ENCODE peak calls at places on chromosome 10, in nine cellular contexts. One of them, this sample, is unnamed.

GRCh38 chr10:110137142-110137545 is 70.3 kb upstream of the MXI1 start:
- DNase-seq in DND-41: no peak
- DNase-seq in cardiac fibroblast: peak; percentile 89
- DNase-seq in fibroblast of the conjunctiva: peak; percentile 72
- DNase-seq in activated T-cell treated with anti-CD3 and anti-CD28 coated beads for 1 hour: no peak
- DNase-seq in activated naive CD4-positive, alpha-beta T cell treated with Interleukin-2 at 50 U/mL for 16 hours: no peak
- DNase-seq in endothelial cell of umbilical vein: peak; percentile 74
- DNase-seq in Jurkat, Clone E6-1: peak; percentile 67
- DNase-seq in H54: peak; percentile 24
- DNase-seq in this sample: peak; percentile 82

GRCh38 chr10:54837479-54837878 is 36.4 kb upstream of the PCDH15 start:
- DNase-seq in activated naive CD4-positive, alpha-beta T cell treated with Interleukin-2 at 50 U/mL for 16 hours: no peak
- DNase-seq in Jurkat, Clone E6-1: no peak
- DNase-seq in DND-41: no peak
- DNase-seq in activated T-cell treated with anti-CD3 and anti-CD28 coated beads for 1 hour: no peak
- DNase-seq in endothelial cell of umbilical vein: no peak
- DNase-seq in fibroblast of the conjunctiva: no peak
- DNase-seq in cardiac fibroblast: no peak
- DNase-seq in H54: no peak
- DNase-seq in this sample: no peak

GRCh38 chr10:26574783-26575182 is 122.7 kb upstream of the PDSS1 start:
- DNase-seq in DND-41: no peak
- DNase-seq in activated T-cell treated with anti-CD3 and anti-CD28 coated beads for 1 hour: no peak
- DNase-seq in cardiac fibroblast: no peak
- DNase-seq in endothelial cell of umbilical vein: no peak
- DNase-seq in H54: no peak
- DNase-seq in activated naive CD4-positive, alpha-beta T cell treated with Interleukin-2 at 50 U/mL for 16 hours: no peak
- DNase-seq in Jurkat, Clone E6-1: no peak
- DNase-seq in fibroblast of the conjunctiva: no peak
- DNase-seq in this sample: no peak

GRCh38 chr10:28668363-28669226 is 8.7 kb upstream of the BAMBI start:
- DNase-seq in H54: no peak
- DNase-seq in DND-41: no peak
- DNase-seq in activated naive CD4-positive, alpha-beta T cell treated with Interleukin-2 at 50 U/mL for 16 hours: peak; percentile 54
- DNase-seq in endothelial cell of umbilical vein: peak; percentile 20
- DNase-seq in fibroblast of the conjunctiva: no peak
- DNase-seq in Jurkat, Clone E6-1: no peak
- DNase-seq in activated T-cell treated with anti-CD3 and anti-CD28 coated beads for 1 hour: peak; percentile 9
- DNase-seq in cardiac fibroblast: peak; percentile 32
- DNase-seq in this sample: no peak

GRCh38 chr10:83542774-83543291 is 596.5 kb upstream of the GHITM start:
- DNase-seq in cardiac fibroblast: peak; percentile 31
- DNase-seq in activated T-cell treated with anti-CD3 and anti-CD28 coated beads for 1 hour: no peak
- DNase-seq in H54: no peak
- DNase-seq in activated naive CD4-positive, alpha-beta T cell treated with Interleukin-2 at 50 U/mL for 16 hours: no peak
- DNase-seq in Jurkat, Clone E6-1: no peak
- DNase-seq in endothelial cell of umbilical vein: no peak
- DNase-seq in fibroblast of the conjunctiva: no peak
- DNase-seq in DND-41: no peak
- DNase-seq in this sample: peak; percentile 26

GRCh38 chr10:23035569-23035968 is 59.8 kb upstream of the MSRB2 start:
- DNase-seq in fibroblast of the conjunctiva: no peak
- DNase-seq in endothelial cell of umbilical vein: no peak
- DNase-seq in Jurkat, Clone E6-1: no peak
- DNase-seq in activated naive CD4-positive, alpha-beta T cell treated with Interleukin-2 at 50 U/mL for 16 hours: no peak
- DNase-seq in cardiac fibroblast: peak; percentile 13
- DNase-seq in activated T-cell treated with anti-CD3 and anti-CD28 coated beads for 1 hour: no peak
- DNase-seq in DND-41: no peak
- DNase-seq in H54: no peak
- DNase-seq in this sample: no peak

GRCh38 chr10:50506861-50507573 is 116.7 kb downstream of the SGMS1 start:
- DNase-seq in endothelial cell of umbilical vein: no peak
- DNase-seq in Jurkat, Clone E6-1: no peak
- DNase-seq in cardiac fibroblast: no peak
- DNase-seq in fibroblast of the conjunctiva: no peak
- DNase-seq in DND-41: no peak
- DNase-seq in H54: no peak
- DNase-seq in activated naive CD4-positive, alpha-beta T cell treated with Interleukin-2 at 50 U/mL for 16 hours: no peak
- DNase-seq in activated T-cell treated with anti-CD3 and anti-CD28 coated beads for 1 hour: no peak
- DNase-seq in this sample: no peak

GRCh38 chr10:51588984-51589383 is 110.4 kb downstream of the CSTF2T start:
- DNase-seq in Jurkat, Clone E6-1: no peak
- DNase-seq in activated naive CD4-positive, alpha-beta T cell treated with Interleukin-2 at 50 U/mL for 16 hours: no peak
- DNase-seq in DND-41: no peak
- DNase-seq in endothelial cell of umbilical vein: no peak
- DNase-seq in activated T-cell treated with anti-CD3 and anti-CD28 coated beads for 1 hour: no peak
- DNase-seq in cardiac fibroblast: no peak
- DNase-seq in fibroblast of the conjunctiva: no peak
- DNase-seq in H54: no peak
- DNase-seq in this sample: no peak

GRCh38 chr10:49107111-49107889 is 8.0 kb downstream of the VSTM4 start:
- DNase-seq in DND-41: no peak
- DNase-seq in Jurkat, Clone E6-1: no peak
- DNase-seq in activated naive CD4-positive, alpha-beta T cell treated with Interleukin-2 at 50 U/mL for 16 hours: no peak
- DNase-seq in endothelial cell of umbilical vein: no peak
- DNase-seq in fibroblast of the conjunctiva: no peak
- DNase-seq in H54: no peak
- DNase-seq in activated T-cell treated with anti-CD3 and anti-CD28 coated beads for 1 hour: no peak
- DNase-seq in cardiac fibroblast: no peak
- DNase-seq in this sample: no peak

GRCh38 chr10:4947635-4948596 is 15.3 kb upstream of the AKR1C1 start:
- DNase-seq in H54: peak; percentile 24
- DNase-seq in activated T-cell treated with anti-CD3 and anti-CD28 coated beads for 1 hour: no peak
- DNase-seq in activated naive CD4-positive, alpha-beta T cell treated with Interleukin-2 at 50 U/mL for 16 hours: no peak
- DNase-seq in fibroblast of the conjunctiva: peak; percentile 94
- DNase-seq in endothelial cell of umbilical vein: peak; percentile 45
- DNase-seq in Jurkat, Clone E6-1: no peak
- DNase-seq in cardiac fibroblast: peak; percentile 99
- DNase-seq in DND-41: no peak
- DNase-seq in this sample: peak; percentile 94

GRCh38 chr10:69974551-69975155 is 78.0 kb upstream of the MACROH2A2 start:
- DNase-seq in activated T-cell treated with anti-CD3 and anti-CD28 coated beads for 1 hour: no peak
- DNase-seq in cardiac fibroblast: peak; percentile 50
- DNase-seq in DND-41: no peak
- DNase-seq in H54: no peak
- DNase-seq in endothelial cell of umbilical vein: no peak
- DNase-seq in activated naive CD4-positive, alpha-beta T cell treated with Interleukin-2 at 50 U/mL for 16 hours: no peak
- DNase-seq in Jurkat, Clone E6-1: no peak
- DNase-seq in fibroblast of the conjunctiva: peak; percentile 92
- DNase-seq in this sample: peak; percentile 72

GRCh38 chr10:91389636-91390512 is 20.3 kb upstream of the HECTD2 start:
- DNase-seq in endothelial cell of umbilical vein: peak; percentile 64
- DNase-seq in cardiac fibroblast: peak; percentile 78
- DNase-seq in activated T-cell treated with anti-CD3 and anti-CD28 coated beads for 1 hour: no peak
- DNase-seq in H54: no peak
- DNase-seq in fibroblast of the conjunctiva: peak; percentile 61
- DNase-seq in Jurkat, Clone E6-1: peak; percentile 70
- DNase-seq in DND-41: peak; percentile 26
- DNase-seq in activated naive CD4-positive, alpha-beta T cell treated with Interleukin-2 at 50 U/mL for 16 hours: no peak
- DNase-seq in this sample: peak; percentile 61

GRCh38 chr10:33126118-33126517 is 168.1 kb upstream of the ITGB1 start:
- DNase-seq in Jurkat, Clone E6-1: peak; percentile 93
- DNase-seq in activated naive CD4-positive, alpha-beta T cell treated with Interleukin-2 at 50 U/mL for 16 hours: no peak
- DNase-seq in cardiac fibroblast: peak; percentile 67
- DNase-seq in activated T-cell treated with anti-CD3 and anti-CD28 coated beads for 1 hour: no peak
- DNase-seq in H54: no peak
- DNase-seq in endothelial cell of umbilical vein: peak; percentile 58
- DNase-seq in fibroblast of the conjunctiva: no peak
- DNase-seq in DND-41: peak; percentile 81
- DNase-seq in this sample: peak; percentile 27

GRCh38 chr10:80996615-80997193 is 459.0 kb downstream of the SH2D4B start:
- DNase-seq in fibroblast of the conjunctiva: no peak
- DNase-seq in activated T-cell treated with anti-CD3 and anti-CD28 coated beads for 1 hour: no peak
- DNase-seq in activated naive CD4-positive, alpha-beta T cell treated with Interleukin-2 at 50 U/mL for 16 hours: no peak
- DNase-seq in cardiac fibroblast: no peak
- DNase-seq in endothelial cell of umbilical vein: no peak
- DNase-seq in H54: no peak
- DNase-seq in DND-41: no peak
- DNase-seq in Jurkat, Clone E6-1: no peak
- DNase-seq in this sample: no peak

GRCh38 chr10:35657621-35658020 is 15.5 kb upstream of the FZD8 start:
- DNase-seq in activated T-cell treated with anti-CD3 and anti-CD28 coated beads for 1 hour: no peak
- DNase-seq in DND-41: no peak
- DNase-seq in H54: no peak
- DNase-seq in Jurkat, Clone E6-1: no peak
- DNase-seq in cardiac fibroblast: no peak
- DNase-seq in endothelial cell of umbilical vein: no peak
- DNase-seq in activated naive CD4-positive, alpha-beta T cell treated with Interleukin-2 at 50 U/mL for 16 hours: no peak
- DNase-seq in fibroblast of the conjunctiva: no peak
- DNase-seq in this sample: no peak

GRCh38 chr10:86265236-86265876 is 101.2 kb downstream of the GRID1 start:
- DNase-seq in activated naive CD4-positive, alpha-beta T cell treated with Interleukin-2 at 50 U/mL for 16 hours: no peak
- DNase-seq in DND-41: no peak
- DNase-seq in activated T-cell treated with anti-CD3 and anti-CD28 coated beads for 1 hour: no peak
- DNase-seq in cardiac fibroblast: no peak
- DNase-seq in fibroblast of the conjunctiva: no peak
- DNase-seq in endothelial cell of umbilical vein: no peak
- DNase-seq in H54: no peak
- DNase-seq in Jurkat, Clone E6-1: no peak
- DNase-seq in this sample: no peak

GRCh38 chr10:4018054-4018511 is 233.1 kb upstream of the KLF6 start:
- DNase-seq in Jurkat, Clone E6-1: no peak
- DNase-seq in H54: no peak
- DNase-seq in DND-41: no peak
- DNase-seq in cardiac fibroblast: no peak
- DNase-seq in endothelial cell of umbilical vein: no peak
- DNase-seq in fibroblast of the conjunctiva: no peak
- DNase-seq in activated T-cell treated with anti-CD3 and anti-CD28 coated beads for 1 hour: no peak
- DNase-seq in activated naive CD4-positive, alpha-beta T cell treated with Interleukin-2 at 50 U/mL for 16 hours: no peak
- DNase-seq in this sample: no peak

GRCh38 chr10:79383974-79384606 is 36.8 kb downstream of the PPIF start:
- DNase-seq in DND-41: no peak
- DNase-seq in activated T-cell treated with anti-CD3 and anti-CD28 coated beads for 1 hour: no peak
- DNase-seq in cardiac fibroblast: no peak
- DNase-seq in activated naive CD4-positive, alpha-beta T cell treated with Interleukin-2 at 50 U/mL for 16 hours: peak; percentile 1
- DNase-seq in endothelial cell of umbilical vein: no peak
- DNase-seq in H54: no peak
- DNase-seq in Jurkat, Clone E6-1: no peak
- DNase-seq in fibroblast of the conjunctiva: no peak
- DNase-seq in this sample: no peak

GRCh38 chr10:125023862-125024495 is 82.1 kb downstream of the ZRANB1 start:
- DNase-seq in cardiac fibroblast: no peak
- DNase-seq in DND-41: no peak
- DNase-seq in activated T-cell treated with anti-CD3 and anti-CD28 coated beads for 1 hour: no peak
- DNase-seq in fibroblast of the conjunctiva: no peak
- DNase-seq in activated naive CD4-positive, alpha-beta T cell treated with Interleukin-2 at 50 U/mL for 16 hours: no peak
- DNase-seq in endothelial cell of umbilical vein: peak; percentile 31
- DNase-seq in H54: no peak
- DNase-seq in Jurkat, Clone E6-1: no peak
- DNase-seq in this sample: peak; percentile 58

GRCh38 chr10:132684164-132684891 is 101.6 kb downstream of the NKX6-2 start:
- DNase-seq in cardiac fibroblast: peak; percentile 57
- DNase-seq in H54: peak; percentile 58
- DNase-seq in activated T-cell treated with anti-CD3 and anti-CD28 coated beads for 1 hour: no peak
- DNase-seq in fibroblast of the conjunctiva: no peak
- DNase-seq in Jurkat, Clone E6-1: peak; percentile 77
- DNase-seq in DND-41: peak; percentile 38
- DNase-seq in endothelial cell of umbilical vein: no peak
- DNase-seq in activated naive CD4-positive, alpha-beta T cell treated with Interleukin-2 at 50 U/mL for 16 hours: peak; percentile 27
- DNase-seq in this sample: peak; percentile 44

This sample was measured in AG10803.